ENCODE peak calls at places on chromosomes 2 and 18, in seven cellular contexts. G is H1, W is K562, Y is WTC11, U is GM12878, V is HepG2, H is HCT116. N is an unnamed sample.

GRCh38 chr2:241064008-241064801 is 37.9 kb downstream of the MTERF4 start:
- DNase-seq in Y (peak), U (no peak), V (no peak), H (peak), G (peak), W (no peak), N (no peak)

GRCh38 chr2:62475172-62476011 is 30.6 kb downstream of the TMEM17 start:
- DNase-seq in G (no peak), V (no peak), Y (no peak), H (no peak), U (no peak), W (no peak), N (no peak)

GRCh38 chr2:130336877-130337734 is 5.6 kb upstream of the IMP4 start:
- DNase-seq in Y (peak), V (peak), U (peak), G (peak), H (peak), W (peak), N (peak)

GRCh38 chr2:170817247-170817998 is 736 bp downstream of the GAD1 start:
- DNase-seq in W (peak), G (peak), H (no peak), U (no peak), V (no peak), Y (peak), N (peak)

GRCh38 chr2:218263817-218264611 is 3.2 kb downstream of the GPBAR1 start:
- DNase-seq in H (no peak), W (no peak), U (no peak), G (no peak), Y (no peak), V (no peak), N (no peak)

GRCh38 chr2:32384529-32384928 is 27.7 kb downstream of the BIRC6 start:
- DNase-seq in W (no peak), G (no peak), H (no peak), V (no peak), U (no peak), Y (no peak), N (no peak)

GRCh38 chr2:60530660-60531276 is 22.7 kb downstream of the BCL11A start:
- DNase-seq in Y (no peak), G (peak), W (peak), U (no peak), V (peak), H (no peak), N (peak)

GRCh38 chr2:74405994-74406583 is 15.3 kb downstream of the C2orf81 start:
- DNase-seq in H (no peak), W (no peak), Y (no peak), G (no peak), U (peak), V (no peak), N (no peak)

GRCh38 chr2:72538486-72538885 is 287.3 kb downstream of the EXOC6B start:
- DNase-seq in Y (no peak), H (no peak), G (no peak), V (no peak), U (no peak), W (no peak), N (no peak)

GRCh38 chr18:70195852-70196434 is 9.5 kb downstream of the RTTN start:
- DNase-seq in U (no peak), G (no peak), W (peak), H (no peak), V (peak), Y (peak), N (peak)

GRCh38 chr2:11533278-11534077 is at the start of gene GREB1:
- DNase-seq in Y (no peak), V (peak), G (no peak), W (no peak), U (no peak), H (no peak), N (no peak)

GRCh38 chr2:37457401-37457901 is 113.0 kb downstream of the QPCT start:
- DNase-seq in G (no peak), W (no peak), V (no peak), Y (no peak), U (no peak), H (no peak), N (no peak)

GRCh38 chr2:46032161-46032813 is 264.9 kb upstream of the EPAS1 start:
- DNase-seq in U (no peak), Y (no peak), V (no peak), W (no peak), H (no peak), G (no peak), N (no peak)

GRCh38 chr2:231318436-231318835 is 77.1 kb upstream of the B3GNT7 start:
- DNase-seq in W (no peak), U (no peak), V (no peak), Y (no peak), G (no peak), H (no peak), N (peak)

GRCh38 chr18:6257950-6258349 is 156.8 kb downstream of the L3MBTL4 start:
- DNase-seq in W (no peak), V (peak), Y (peak), H (no peak), U (no peak), G (no peak), N (no peak)

DNA sequence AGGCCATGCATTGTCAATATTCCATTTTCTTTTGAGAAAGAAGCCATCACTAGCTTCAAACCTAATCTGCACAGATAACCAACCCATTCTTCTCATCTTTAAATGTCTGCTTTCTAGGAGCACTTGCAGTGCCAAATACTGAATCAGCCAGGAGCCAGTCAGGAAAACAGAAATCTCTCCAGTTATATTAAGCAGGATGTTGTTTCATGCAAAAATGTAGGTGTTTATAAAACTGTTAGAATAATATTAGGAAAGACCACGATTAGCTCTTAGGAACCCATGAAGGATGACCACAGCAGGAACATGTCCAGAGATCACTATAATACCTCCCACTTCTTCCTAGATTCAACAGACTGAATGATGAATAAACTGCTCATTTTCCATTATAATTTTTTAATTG is 86.0 kb downstream of the TTC32 start:
- DNase-seq in W (no peak), V (no peak), H (no peak), Y (no peak), U (no peak), G (no peak), N (no peak)
- TF ChIP-seq SP1 in W (no peak), V (no peak), H (no peak), Y (no peak), U (no peak), G (no peak), N (no peak)

GRCh38 chr18:46793565-46793964 is 36.7 kb upstream of the ST8SIA5 start:
- DNase-seq in Y (no peak), V (no peak), U (no peak), H (no peak), G (no peak), W (peak), N (no peak)
- TF ChIP-seq SP1 in Y (no peak), V (no peak), U (no peak), H (no peak), G (no peak), W (no peak), N (no peak)

GRCh38 chr18:2988041-2988794 is 24.7 kb downstream of the LPIN2 start:
- DNase-seq in U (no peak), W (no peak), V (no peak), Y (no peak), G (no peak), H (no peak), N (no peak)
- TF ChIP-seq SP1 in U (no peak), W (no peak), V (no peak), Y (no peak), G (no peak), H (no peak), N (no peak)

GRCh38 chr2:5690231-5690630 is 2.0 kb upstream of the SOX11 start:
- DNase-seq in H (no peak), V (no peak), G (no peak), Y (no peak), U (no peak), W (no peak), N (no peak)
- TF ChIP-seq SP1 in H (no peak), V (no peak), G (no peak), Y (no peak), U (no peak), W (no peak), N (no peak)

GRCh38 chr2:223800908-223801307 is 36.5 kb downstream of the AP1S3 start:
- DNase-seq in H (no peak), G (no peak), V (no peak), Y (no peak), U (no peak), W (no peak), N (no peak)

GRCh38 chr2:223801702-223802101 is 35.7 kb downstream of the AP1S3 start:
- DNase-seq in U (no peak), Y (no peak), H (no peak), G (no peak), V (no peak), W (no peak), N (no peak)

GRCh38 chr2:223797073-223797472 is 40.3 kb downstream of the AP1S3 start:
- DNase-seq in H (peak), V (no peak), G (no peak), U (no peak), Y (no peak), W (no peak), N (no peak)

DNA sequence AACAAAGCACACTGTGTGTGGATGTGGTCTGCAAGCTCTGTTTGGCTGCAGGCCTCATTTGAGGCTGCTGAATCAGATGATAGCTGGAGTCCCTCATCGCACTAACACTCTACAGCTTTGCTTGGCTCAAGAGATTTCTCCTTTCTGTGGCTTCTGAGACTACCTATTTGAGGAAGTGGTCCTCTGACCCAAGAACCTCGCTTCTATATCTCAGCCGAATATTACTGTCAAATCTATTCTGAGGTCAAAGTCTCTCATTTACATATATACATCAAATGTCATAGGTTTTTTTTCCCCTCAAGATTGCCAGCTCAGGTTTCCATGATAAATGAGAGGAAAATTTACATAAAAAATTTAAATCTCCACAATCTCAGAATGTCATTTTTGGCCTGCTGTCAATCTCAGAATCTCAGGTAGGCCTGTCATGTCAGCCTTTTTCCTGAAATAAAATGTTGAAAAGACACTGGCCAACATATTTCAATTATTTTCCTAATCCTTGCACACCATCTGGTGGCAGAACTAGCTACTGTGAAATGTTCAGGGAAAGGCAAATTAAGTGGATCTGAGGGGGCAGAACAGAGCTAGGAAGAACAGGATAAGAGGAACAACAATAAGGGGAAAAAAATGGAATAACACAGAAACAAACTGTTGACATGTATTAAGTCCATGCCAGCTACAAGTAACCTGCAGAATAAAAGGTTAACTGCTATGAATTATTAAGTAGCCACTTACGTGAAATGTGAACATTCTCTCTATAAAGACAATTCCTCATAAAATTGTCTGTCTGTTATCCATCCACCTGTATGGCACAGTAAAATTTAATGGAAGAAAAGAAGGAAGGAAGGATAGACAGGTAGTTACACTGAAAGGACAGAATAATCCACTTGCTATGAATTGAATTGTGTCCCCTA is 39.3 kb downstream of the AP1S3 start:
- DNase-seq in Y (no peak), W (peak), V (peak), H (no peak), G (no peak), U (peak), N (no peak)
- TF ChIP-seq SP1 in Y (no peak), W (no peak), V (no peak), H (peak), G (no peak), U (no peak), N (no peak)

GRCh38 chr2:157329524-157329923 is 3.9 kb upstream of the ERMN start:
- DNase-seq in U (no peak), W (no peak), V (no peak), G (no peak), Y (no peak), H (no peak), N (no peak)
- TF ChIP-seq SP1 in U (no peak), W (no peak), V (no peak), G (no peak), Y (no peak), H (no peak), N (no peak)

DNA sequence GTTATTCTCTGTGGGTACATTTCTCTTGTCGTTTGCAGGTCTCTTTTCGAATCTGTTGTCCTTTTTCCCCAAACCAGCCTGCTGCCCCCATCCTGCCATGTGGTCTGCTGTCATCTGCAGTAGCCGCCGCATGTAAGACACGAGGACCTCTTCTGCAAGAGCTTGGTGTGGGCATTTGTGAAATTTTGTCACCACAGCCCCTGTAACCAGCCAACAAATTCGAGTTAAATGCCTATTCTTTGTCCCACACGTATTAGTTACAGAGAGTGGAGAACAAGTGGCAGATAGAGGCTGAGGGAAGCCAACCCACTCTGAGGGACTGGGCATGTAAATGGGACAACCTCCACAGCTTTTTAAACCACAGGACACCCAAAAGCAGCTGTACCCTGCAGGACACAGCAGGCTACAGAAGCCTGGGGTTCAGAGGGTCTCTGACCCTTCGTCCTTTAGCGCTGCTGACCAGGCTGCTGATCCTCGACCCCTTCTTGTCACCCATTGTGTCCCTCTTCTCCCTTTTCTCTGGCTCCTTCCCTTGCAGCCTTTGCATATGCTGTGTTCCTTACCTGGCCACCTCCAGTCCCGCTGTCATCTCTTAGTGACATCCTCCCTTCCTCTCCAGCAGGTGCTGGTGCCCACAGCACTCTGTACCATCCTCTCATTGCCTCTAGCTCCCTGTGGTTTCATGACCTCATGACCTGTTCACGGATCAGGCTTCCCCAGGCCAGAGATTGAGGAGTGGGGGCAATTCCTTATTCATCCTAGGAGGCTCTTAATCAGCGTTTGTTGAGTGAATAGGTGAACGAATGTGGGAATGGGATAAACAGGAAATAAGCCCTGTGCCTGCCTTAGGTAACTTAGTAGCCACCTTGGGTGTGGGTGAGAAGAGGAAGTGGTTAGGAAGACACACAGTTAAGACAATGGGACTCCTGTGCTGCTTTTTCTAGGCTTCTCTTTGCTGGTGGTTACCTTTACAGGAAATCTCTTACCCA is 35.3 kb downstream of the ITGA6 start:
- DNase-seq in V (no peak), G (no peak), H (no peak), W (no peak), Y (no peak), U (peak), N (no peak)
- TF ChIP-seq SP1 in V (no peak), G (no peak), H (no peak), W (no peak), Y (no peak), U (no peak), N (no peak)

N was measured in HEK293T.